ENCODE peak calls at places on chromosomes 3 and 15, in six cellular contexts. S, O, W, D, K and Z are unnamed samples.

GRCh38 chr15:61796056-61796455 is 264.2 kb downstream of the VPS13C start:
- DNase-seq in D (no peak), O (no peak), W (no peak), S (no peak), K (no peak), Z (no peak)

GRCh38 chr3:101635345-101635744 is 41.6 kb downstream of the ZBTB11 start:
- DNase-seq in K (no peak), O (no peak), S (no peak), W (peak; percentile 17), D (no peak), Z (no peak)

GRCh38 chr3:15601399-15602145 is at the start of the genes BTD and HACL1:
- DNase-seq in D (peak; percentile 98), S (peak; percentile 96), W (peak; percentile 98), K (peak; percentile 98), O (peak; percentile 98), Z (peak; percentile 100)

GRCh38 chr15:29812384-29812694 is 9.9 kb downstream of the TJP1 start:
- DNase-seq in S (no peak), D (no peak), O (no peak), K (no peak), W (no peak), Z (peak; percentile 34)

GRCh38 chr3:36891651-36892268 is 53.1 kb downstream of the TRANK1 start:
- DNase-seq in O (no peak), K (no peak), W (peak; percentile 51), D (no peak), S (peak; percentile 64), Z (no peak)

GRCh38 chr15:79930509-79930908 is 33.7 kb upstream of the MTHFS start:
- DNase-seq in K (no peak), D (no peak), W (no peak), O (no peak), S (no peak), Z (no peak)

GRCh38 chr3:147298511-147298982 is 107.8 kb downstream of the ZIC4 start:
- DNase-seq in D (no peak), K (no peak), W (no peak), S (no peak), O (no peak), Z (peak; percentile 57)

GRCh38 chr3:79286882-79287281 is 480.9 kb downstream of the ROBO1 start:
- DNase-seq in O (no peak), S (no peak), D (no peak), W (no peak), K (no peak), Z (no peak)

GRCh38 chr3:102353148-102353547 is 81.7 kb upstream of the ZPLD1 start:
- DNase-seq in S (peak; percentile 10), O (no peak), D (no peak), K (no peak), W (no peak), Z (no peak)

GRCh38 chr3:23861689-23862088 is 55.1 kb downstream of the NKIRAS1 start:
- DNase-seq in W (no peak), O (no peak), D (no peak), K (no peak), S (no peak), Z (no peak)